ENCODE peak calls at places on chromosomes 13 and 19, in four cellular contexts. P is thoracic aorta, G is adrenal gland, W is cardiac muscle cell. M is an unnamed sample.

GRCh38 chr13:111339366-111340143 is 19.1 kb downstream of the TEX29 start:
- DNase-seq in G (no peak), W (no peak), P (no peak), M (no peak)

GRCh38 chr13:30810261-30810701 is 74.9 kb downstream of the ALOX5AP start:
- DNase-seq in P (no peak), G (no peak), W (no peak), M (no peak)

GRCh38 chr13:35500071-35500595 is 23.6 kb upstream of the MAB21L1 start:
- DNase-seq in W (no peak), P (no peak), G (no peak), M (no peak)

GRCh38 chr13:37149380-37149779 is 43.9 kb upstream of the CSNK1A1L start:
- DNase-seq in W (peak; percentile 13), P (no peak), G (no peak), M (no peak)

GRCh38 chr13:41231786-41232185 is 31.6 kb downstream of the MTRF1 start:
- DNase-seq in G (peak; percentile 46), W (peak; percentile 1), P (no peak), M (no peak)

GRCh38 chr19:38617764-38618589 is at the start of gene MAP4K1:
- DNase-seq in G (no peak), W (no peak), P (no peak), M (peak; percentile 47)

GRCh38 chr19:30546332-30546731 is 174.1 kb downstream of the ZNF536 start:
- DNase-seq in P (no peak), G (no peak), W (no peak), M (no peak)

GRCh38 chr13:77872995-77873394 is 45.6 kb downstream of the EDNRB start:
- DNase-seq in W (no peak), G (no peak), P (no peak), M (no peak)

GRCh38 chr13:27967736-27968315 is 1.3 kb downstream of the CDX2 start:
- DNase-seq in P (no peak), G (no peak), W (no peak), M (no peak)

GRCh38 chr13:93967286-93967685 is 512.2 kb downstream of the DCT start:
- DNase-seq in P (no peak), W (no peak), G (no peak), M (no peak)

GRCh38 chr19:22976248-22976647 is 26.7 kb downstream of the ZNF728 start:
- DNase-seq in W (no peak), G (no peak), P (no peak), M (no peak)

GRCh38 chr13:50348402-50348801 is 333.2 kb downstream of the KCNRG start:
- DNase-seq in G (no peak), W (no peak), P (no peak), M (no peak)

GRCh38 chr13:79869326-79869725 is 388.4 kb downstream of the NDFIP2 start:
- DNase-seq in W (no peak), P (no peak), G (no peak), M (no peak)

GRCh38 chr13:112892759-112893569 is 76.0 kb upstream of the MCF2L start:
- DNase-seq in P (no peak), G (no peak), W (no peak), M (peak; percentile 28)

GRCh38 chr13:80871481-80871880 is 530.6 kb upstream of the SPRY2 start:
- DNase-seq in G (no peak), P (no peak), W (no peak), M (no peak)

GRCh38 chr19:45478454-45479238 is 10.8 kb downstream of the FOSB start:
- DNase-seq in P (peak; percentile 63), W (peak; percentile 93), G (peak; percentile 87), M (peak; percentile 91)

GRCh38 chr13:48411281-48412099 is 1.4 kb downstream of the LPAR6 start:
- DNase-seq in P (no peak), W (no peak), G (no peak), M (no peak)

GRCh38 chr13:59534806-59535205 is 628.9 kb downstream of the DIAPH3 start:
- DNase-seq in P (no peak), W (no peak), G (no peak), M (no peak)

GRCh38 chr13:41562083-41562482 is 104.7 kb downstream of the RGCC start:
- DNase-seq in P (no peak), W (no peak), G (peak; percentile 65), M (no peak)

GRCh38 chr19:18070181-18070580 is 16.6 kb downstream of the IL12RB1 start:
- DNase-seq in W (no peak), P (no peak), G (no peak), M (no peak)

GRCh38 chr19:5394907-5395505 is 54.4 kb upstream of the PTPRS start:
- DNase-seq in G (no peak), P (no peak), W (no peak), M (no peak)
- H3K27me3 ChIP-seq in G (peaks cover 50% of the 10 kb centered on the region), P (no peaks in the 10 kb centered on the region), W (peaks cover 52% of the 10 kb centered on the region), M (no peaks in the 10 kb centered on the region)

GRCh38 chr19:52557231-52557995 is 12.7 kb upstream of the ZNF701 start:
- DNase-seq in W (no peak), G (no peak), P (no peak), M (no peak)

DNA sequence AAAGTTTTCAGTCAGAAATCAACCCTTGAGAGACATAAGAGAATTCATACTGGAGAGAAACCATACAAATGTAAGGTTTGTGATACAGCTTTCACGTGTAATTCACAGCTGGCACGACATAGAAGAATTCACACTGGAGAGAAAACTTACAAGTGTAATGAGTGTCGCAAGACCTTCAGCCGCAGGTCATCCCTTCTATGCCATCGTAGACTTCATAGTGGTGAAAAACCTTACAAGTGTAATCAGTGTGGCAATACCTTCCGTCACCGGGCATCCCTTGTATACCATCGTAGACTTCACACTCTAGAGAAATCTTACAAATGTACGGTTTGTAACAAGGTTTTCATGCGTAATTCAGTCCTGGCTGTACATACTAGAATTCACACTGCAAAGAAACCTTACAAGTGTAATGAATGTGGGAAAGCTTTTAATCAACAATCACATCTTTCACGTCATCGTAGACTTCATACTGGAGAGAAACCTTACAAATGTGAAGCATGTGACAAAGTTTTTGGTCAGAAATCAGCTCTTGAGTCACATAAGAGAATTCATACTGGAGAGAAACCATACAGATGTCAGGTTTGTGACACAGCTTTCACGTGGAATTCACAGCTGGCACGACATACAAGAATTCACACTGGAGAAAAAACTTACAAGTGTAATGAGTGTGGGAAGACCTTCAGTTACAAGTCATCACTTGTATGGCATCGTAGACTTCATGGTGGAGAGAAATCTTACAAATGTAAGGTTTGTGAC is 15.7 kb upstream of the ZNF701 start:
- DNase-seq in W (no peak), P (no peak), G (no peak), M (no peak)
- H3K9me3 ChIP-seq in W (peaks cover 3% of the 10 kb centered on the region), P (peaks cover 97% of the 10 kb centered on the region), G (peaks cover 4% of the 10 kb centered on the region), M (peaks cover 24% of the 10 kb centered on the region)

DNA sequence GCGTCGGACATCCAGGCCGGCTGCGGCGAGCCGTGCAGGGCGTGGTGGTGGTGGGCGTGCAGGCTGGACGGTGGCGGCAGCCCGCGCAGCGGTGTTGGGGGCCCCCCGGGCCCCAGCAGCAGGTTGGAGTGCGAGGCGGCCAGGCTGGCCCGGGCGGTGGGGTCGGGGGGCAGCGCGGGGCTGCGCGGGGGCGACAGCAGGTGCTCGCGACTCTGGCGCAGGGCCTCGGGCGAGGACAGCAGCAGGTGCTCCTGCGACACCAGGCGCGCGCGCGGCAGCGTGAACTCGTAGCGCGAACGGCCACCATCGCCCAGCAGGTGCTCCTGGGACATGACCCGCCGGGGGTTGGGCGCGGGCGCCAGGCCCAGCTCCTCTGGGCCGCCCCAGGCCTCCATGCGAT is 9.8 kb downstream of the SHISA7 start:
- DNase-seq in W (no peak), P (no peak), G (no peak), M (no peak)
- H3K27ac ChIP-seq in W (no peak overlapping the region), P (no peak overlapping the region), G (no peak overlapping the region), M (no peak overlapping the region)

GRCh38 chr19:10290876-10291553 is 1.3 kb downstream of the ICAM5 start:
- DNase-seq in P (no peak), W (peak; percentile 61), G (no peak), M (peak; percentile 80)
- H3K27me3 ChIP-seq in P (peaks cover 36% of the 10 kb centered on the region), W (peaks cover 90% of the 10 kb centered on the region), G (peaks cover 74% of the 10 kb centered on the region), M (peaks cover 9% of the 10 kb centered on the region)

DNA sequence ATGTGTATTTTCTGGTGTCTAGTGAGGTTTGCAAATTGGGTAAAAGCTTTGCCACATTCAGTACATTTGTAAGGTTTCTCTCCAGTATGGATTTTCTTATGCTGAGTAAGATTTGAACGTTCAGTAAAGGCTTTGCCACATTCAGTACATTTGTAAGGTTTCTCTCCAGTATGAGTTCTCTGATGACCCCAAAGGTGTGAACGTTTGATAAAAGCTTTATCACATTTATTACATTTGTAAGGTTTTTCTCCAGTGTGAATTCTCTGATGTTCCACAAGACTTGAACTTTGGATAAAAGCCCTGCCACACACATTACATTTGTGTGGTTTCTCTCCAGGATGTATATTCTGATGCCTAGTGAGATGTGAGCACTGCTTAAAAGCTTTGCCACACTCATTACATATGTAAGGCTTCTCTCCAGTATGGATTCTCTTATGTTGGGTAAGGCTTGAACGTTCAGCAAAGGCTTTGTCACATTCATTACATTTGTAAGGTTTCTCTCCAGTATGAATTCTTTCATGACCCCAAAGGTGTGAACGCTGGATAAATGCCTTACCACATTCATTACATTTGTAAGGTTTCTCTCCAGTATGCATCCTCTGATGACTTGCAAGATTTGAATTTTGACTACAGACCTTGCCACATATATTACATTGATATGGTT is 17.4 kb downstream of the ZNF677 start:
- DNase-seq in G (no peak), W (no peak), P (no peak), M (no peak)
- H3K9me3 ChIP-seq in G (peaks cover 34% of the 10 kb centered on the region), W (peaks cover 17% of the 10 kb centered on the region), P (peaks cover 98% of the 10 kb centered on the region), M (peaks cover 23% of the 10 kb centered on the region)

GRCh38 chr19:56144816-56145215 is 3.7 kb downstream of the ZNF444 start:
- DNase-seq in P (no peak), G (no peak), W (no peak), M (no peak)

GRCh38 chr19:56142087-56142787 is 1.1 kb downstream of the ZNF444 start:
- DNase-seq in G (no peak), P (no peak), W (no peak), M (no peak)

GRCh38 chr19:56145698-56146097 is 4.6 kb downstream of the ZNF444 start:
- DNase-seq in P (no peak), G (no peak), W (no peak), M (no peak)

GRCh38 chr19:56142897-56143434 is 1.9 kb downstream of the ZNF444 start:
- DNase-seq in G (no peak), P (no peak), W (no peak), M (no peak)

DNA sequence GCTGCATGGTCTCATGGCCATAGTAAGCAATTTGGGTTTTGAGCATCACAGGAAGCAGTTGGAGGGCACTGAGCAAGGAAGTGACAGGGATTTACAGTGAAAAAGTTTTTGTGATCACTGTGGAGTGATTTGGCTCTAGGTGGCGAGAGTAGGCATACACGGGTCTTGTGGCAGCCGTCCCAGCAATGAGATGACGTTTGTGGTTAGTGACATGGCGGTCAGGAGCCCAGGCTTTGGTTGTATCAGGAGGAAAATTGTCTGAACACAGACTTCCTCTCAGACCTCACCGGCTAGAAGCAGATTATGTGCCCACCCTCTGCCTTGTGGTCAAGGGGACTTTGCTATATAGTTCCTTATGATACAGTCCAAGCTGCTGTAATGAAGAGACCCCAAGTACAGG is 3.3 kb downstream of the ZNF444 start:
- DNase-seq in W (no peak), G (no peak), P (no peak), M (no peak)
- H3K27ac ChIP-seq in W (peak overlapping the region; percentile 58), G (no peak overlapping the region), P (no peak overlapping the region), M (no peak overlapping the region)

DNA sequence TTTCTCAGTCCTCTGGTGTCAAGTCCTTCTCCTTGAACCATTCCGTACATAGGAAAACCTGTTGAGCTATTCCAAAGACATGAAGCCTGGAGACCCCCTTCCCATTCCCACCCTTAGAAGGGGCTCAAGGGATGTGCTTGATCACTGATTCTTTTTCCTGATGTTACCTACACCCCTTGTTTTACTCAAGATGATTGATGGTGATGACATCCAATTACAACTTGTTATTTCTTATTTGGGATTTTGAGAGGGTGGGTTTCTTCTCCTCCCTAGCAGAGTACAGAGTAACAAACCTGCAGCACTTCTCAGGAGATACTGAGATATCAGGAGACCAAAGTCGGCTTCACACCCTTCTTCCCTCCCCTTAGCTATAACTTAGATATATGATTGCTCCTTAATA is 6.7 kb upstream of the RPS19 start:
- DNase-seq in W (no peak), P (no peak), G (no peak), M (no peak)
- H3K27me3 ChIP-seq in W (peaks cover 8% of the 10 kb centered on the region), P (no peaks in the 10 kb centered on the region), G (no peaks in the 10 kb centered on the region), M (no peaks in the 10 kb centered on the region)

M was measured in WERI-Rb-1.